ENCODE peak calls at places on chromosomes 3 and 15, in eight cellular contexts. T is tibial artery, X is psoas muscle, C is H9, I is astrocyte, S is gastrocnemius medialis, M is ovary, Y is upper lobe of left lung. F is an unnamed sample. For H3K27me3, the result is how much of the 10 kb centered on the place peaks cover.

GRCh38 chr15:29821416-29822099 is 710 bp downstream of the TJP1 start:
- DNase-seq in S (peak), X (peak), I (peak), Y (peak), M (peak), T (peak), C (peak), F (no peak)

GRCh38 chr3:184308744-184309143 is 5.7 kb upstream of the EIF4G1 start:
- DNase-seq in S (no peak), X (no peak), C (no peak), T (no peak), M (no peak), Y (no peak), I (no peak), F (no peak)

GRCh38 chr15:59531066-59531465 is 80.5 kb upstream of the GCNT3 start:
- DNase-seq in Y (no peak), I (no peak), C (no peak), S (no peak), M (no peak), X (no peak), T (no peak), F (no peak)

GRCh38 chr15:79967331-79968182 is 3.4 kb downstream of the BCL2A1 start:
- DNase-seq in X (no peak), Y (no peak), I (peak), C (no peak), S (no peak), T (no peak), M (no peak), F (no peak)

GRCh38 chr3:33202581-33203457 is 15.8 kb downstream of the SUSD5 start:
- DNase-seq in I (peak), C (peak), M (no peak), S (no peak), Y (peak), X (no peak), T (no peak), F (no peak)

GRCh38 chr15:53910236-53910849 is 67.9 kb upstream of the UNC13C start:
- DNase-seq in I (no peak), X (no peak), T (no peak), S (no peak), M (no peak), Y (peak), C (no peak), F (no peak)

GRCh38 chr3:160403796-160404510 is 4.5 kb downstream of the SMC4 start:
- DNase-seq in X (no peak), C (no peak), T (no peak), Y (no peak), S (no peak), I (no peak), M (no peak), F (no peak)

GRCh38 chr3:62149962-62150361 is 223.4 kb downstream of the FEZF2 start:
- DNase-seq in T (no peak), X (peak), C (no peak), M (no peak), S (peak), Y (no peak), I (peak), F (no peak)

GRCh38 chr3:190183121-190183520 is 62.4 kb upstream of the P3H2 start:
- DNase-seq in C (no peak), M (no peak), X (no peak), T (no peak), S (no peak), I (peak), Y (no peak), F (no peak)

GRCh38 chr15:32986147-32986546 is 208.4 kb downstream of the FMN1 start:
- DNase-seq in T (no peak), I (no peak), X (no peak), Y (no peak), M (no peak), S (no peak), C (no peak), F (no peak)

GRCh38 chr15:29682781-29683180 is 139.5 kb downstream of the TJP1 start:
- DNase-seq in S (no peak), M (no peak), T (no peak), Y (no peak), X (no peak), C (no peak), I (peak), F (no peak)

GRCh38 chr3:127222163-127222562 is 29.2 kb downstream of the PRR23E start:
- DNase-seq in X (no peak), C (no peak), M (no peak), I (no peak), Y (no peak), S (no peak), T (no peak), F (no peak)

GRCh38 chr3:12995389-12996180 is 77.6 kb downstream of the IQSEC1 start:
- DNase-seq in T (no peak), M (no peak), X (no peak), I (no peak), Y (no peak), S (no peak), C (no peak), F (no peak)

GRCh38 chr3:155034786-155035185 is 45.3 kb upstream of the MME start:
- DNase-seq in X (no peak), Y (no peak), M (no peak), S (no peak), T (no peak), C (no peak), I (no peak), F (no peak)

GRCh38 chr15:48177875-48178611 is at the start of gene MYEF2:
- DNase-seq in X (peak), T (peak), M (peak), C (peak), Y (peak), S (peak), I (peak), F (peak)

GRCh38 chr3:139758654-139759291 is 81.0 kb upstream of the NMNAT3 start:
- DNase-seq in M (no peak), I (peak), T (no peak), C (no peak), S (no peak), X (no peak), Y (no peak), F (no peak)

GRCh38 chr15:73984208-73984979 is 7.7 kb downstream of the STOML1 start:
- DNase-seq in T (no peak), X (no peak), C (no peak), Y (no peak), I (no peak), M (no peak), S (no peak), F (no peak)

GRCh38 chr3:148992027-148992634 is 791 bp downstream of the GYG1 start:
- DNase-seq in Y (peak), M (peak), I (no peak), C (peak), S (peak), X (peak), T (peak), F (peak)

GRCh38 chr15:31262901-31263671 is 63.5 kb upstream of the KLF13 start:
- DNase-seq in S (peak), Y (peak), X (no peak), I (peak), M (no peak), T (peak), C (no peak), F (no peak)

GRCh38 chr3:67692621-67693020 is 38.2 kb upstream of the SUCLG2 start:
- DNase-seq in C (no peak), Y (no peak), X (no peak), M (no peak), T (no peak), S (no peak), I (peak), F (no peak)

GRCh38 chr3:49199244-49199899 is 28.0 kb downstream of the KLHDC8B start:
- DNase-seq in Y (peak), T (peak), S (peak), I (peak), X (peak), C (peak), M (peak), F (no peak)

GRCh38 chr15:92069308-92070244 is 216.1 kb downstream of the SLCO3A1 start:
- DNase-seq in T (peak), Y (peak), M (no peak), X (peak), I (peak), C (no peak), S (no peak), F (no peak)

GRCh38 chr3:165753560-165753959 is 83.7 kb downstream of the BCHE start:
- DNase-seq in C (no peak), S (no peak), Y (no peak), T (no peak), X (no peak), I (peak), M (no peak), F (no peak)

GRCh38 chr3:32819581-32820348 is 2.0 kb downstream of the TRIM71 start:
- DNase-seq in Y (peak), T (no peak), S (no peak), X (no peak), M (no peak), C (no peak), I (no peak), F (no peak)

GRCh38 chr15:76865548-76865991 is 39.6 kb downstream of the SCAPER start:
- DNase-seq in C (no peak), S (no peak), I (no peak), T (no peak), Y (no peak), M (no peak), X (no peak), F (no peak)

GRCh38 chr15:66706225-66706732 is 4.2 kb downstream of the SMAD6 start:
- DNase-seq in S (no peak), Y (no peak), T (peak), I (no peak), C (no peak), X (no peak), M (no peak), F (no peak)

GRCh38 chr3:31533169-31533870 is 595 bp downstream of the STT3B start:
- DNase-seq in M (peak), C (peak), I (peak), Y (peak), X (peak), S (peak), T (peak), F (peak)

GRCh38 chr15:50380089-50380488 is 25.1 kb upstream of the GABPB1 start:
- DNase-seq in C (no peak), T (no peak), I (no peak), Y (no peak), S (no peak), M (no peak), X (no peak), F (no peak)

GRCh38 chr3:196740476-196741400 is 1.1 kb downstream of the PAK2 start:
- DNase-seq in M (peak), T (no peak), I (peak), C (no peak), S (no peak), X (peak), Y (no peak), F (no peak)

GRCh38 chr15:59501531-59502113 is 63.6 kb downstream of the FAM81A start:
- DNase-seq in X (no peak), M (no peak), T (no peak), C (peak), I (peak), S (no peak), Y (peak), F (no peak)

GRCh38 chr3:153169793-153170386 is 7.9 kb downstream of the RAP2B start:
- DNase-seq in X (no peak), C (no peak), T (no peak), I (no peak), Y (no peak), S (no peak), M (no peak), F (no peak)

DNA sequence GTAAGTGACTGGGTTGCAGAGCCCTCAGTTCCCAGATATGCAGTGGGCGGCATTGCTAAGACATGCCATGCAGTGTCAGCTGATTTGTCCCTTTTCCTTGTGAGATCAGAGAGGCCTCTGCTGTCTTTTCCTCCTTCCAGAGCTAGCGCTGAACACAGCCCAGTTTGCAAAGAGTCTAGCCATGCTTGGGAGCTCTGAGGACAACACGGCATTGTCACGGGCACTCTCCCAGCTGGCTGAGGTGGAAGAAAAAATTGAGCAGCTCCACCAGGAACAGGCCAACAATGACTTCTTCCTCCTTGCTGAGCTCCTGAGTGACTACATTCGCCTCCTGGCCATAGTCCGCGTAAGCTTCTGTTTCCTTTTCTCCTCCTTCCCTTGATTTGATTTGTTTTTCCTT is 20.0 kb upstream of the SNX22 start:
- DNase-seq in I (no peak), X (no peak), C (no peak), M (no peak), S (no peak), T (no peak), Y (no peak), F (no peak)
- H3K27ac ChIP-seq in I (no peak), X (no peak), C (no peak), M (no peak), S (no peak), T (no peak), Y (no peak), F (no peak)

DNA sequence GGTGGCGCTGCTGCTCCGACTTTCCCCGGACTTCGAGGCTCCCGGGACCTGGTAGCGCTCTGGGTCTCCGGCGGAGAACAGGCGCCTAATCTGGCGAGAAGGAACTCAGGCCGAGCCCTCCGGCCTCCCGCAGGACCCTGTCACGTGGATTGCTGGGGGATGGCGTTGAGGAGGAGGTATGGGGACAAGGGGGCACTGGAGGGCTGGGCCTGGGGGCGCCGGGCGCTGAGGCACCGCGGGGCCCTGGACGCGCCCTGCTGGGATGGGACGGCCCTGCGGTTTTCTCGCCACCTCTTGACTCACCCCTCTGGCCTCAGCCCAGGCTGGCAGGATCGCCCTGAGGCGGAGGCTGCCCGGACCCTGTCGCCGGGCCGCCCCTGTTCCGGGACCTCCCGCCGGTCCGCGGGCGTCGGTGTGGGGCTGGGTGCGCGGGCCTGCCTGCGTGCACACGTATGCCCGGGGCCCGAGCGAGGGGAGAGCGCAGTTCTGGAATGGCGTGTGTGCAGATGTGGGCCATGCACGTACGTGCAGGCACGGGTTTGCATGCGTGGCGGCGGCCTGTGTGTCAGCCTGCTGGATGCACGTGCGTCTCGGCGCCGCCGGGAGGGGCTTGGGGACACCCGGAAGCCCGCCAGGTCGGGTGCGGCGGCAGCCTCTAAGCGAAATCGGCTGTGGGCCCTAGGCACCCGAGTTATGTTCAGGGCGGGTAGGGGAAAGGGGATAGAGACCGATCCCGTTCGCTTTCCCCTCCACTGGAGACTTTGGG is 752 bp downstream of the C15orf39 start:
- DNase-seq in S (peak), M (peak), T (peak), X (peak), Y (peak), I (peak), C (peak), F (peak)
- TF ChIP-seq CTCF in S (no peak), M (peak), T (no peak), X (no peak), Y (no peak), I (no peak), C (peak), F (peak)

DNA sequence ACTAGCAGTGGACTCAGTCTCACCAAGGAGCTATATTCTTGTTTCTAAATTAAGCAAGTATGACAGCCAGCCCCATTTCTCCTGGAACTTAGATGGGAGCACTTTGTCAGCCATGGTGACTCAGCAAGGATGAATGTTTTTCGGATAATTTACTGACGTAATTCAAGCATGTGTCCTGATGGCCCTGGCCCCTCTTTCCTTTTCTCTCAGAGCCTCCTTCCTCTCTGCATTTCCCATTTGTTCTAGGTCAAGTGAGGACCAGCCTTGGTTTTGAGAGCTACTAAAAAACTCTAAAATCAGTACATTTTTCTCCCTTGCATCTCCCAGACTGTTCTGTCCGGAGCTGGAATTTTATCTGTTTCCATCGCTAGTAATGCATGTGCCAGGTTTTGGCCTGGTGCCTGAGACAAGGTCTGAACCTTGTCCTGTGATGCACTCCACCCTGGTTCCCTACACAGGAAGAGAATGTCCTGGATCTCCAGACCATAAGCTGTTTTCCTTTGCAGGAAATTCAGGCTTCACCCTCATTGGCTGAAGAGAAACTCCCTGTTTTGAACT is 256.6 kb upstream of the ROPN1 start:
- DNase-seq in T (peak), M (no peak), C (no peak), I (peak), X (peak), Y (peak), S (peak), F (no peak)
- H3K27me3 ChIP-seq in T (under half), M (under half), C (under half), I (under half), X (under half), Y (under half), S (under half), F (under half)

GRCh38 chr3:23129817-23130216 is 73.3 kb upstream of the UBE2E2 start:
- DNase-seq in S (no peak), T (no peak), M (no peak), X (no peak), I (no peak), Y (no peak), C (no peak), F (no peak)
- H3K27ac ChIP-seq in S (no peak), T (no peak), M (no peak), X (no peak), I (no peak), Y (no peak), C (no peak), F (no peak)

F was measured in CD4-positive, alpha-beta T cell.